ENCODE peak calls at places on chromosome 4, in four cellular contexts. Q is iPS DF 6.9, F is colonic mucosa, S is lower lobe of right lung. R is an unnamed sample.

GRCh38 chr4:89298160-89298559 is 9.4 kb downstream of the GPRIN3 start:
- DNase-seq in Q (no peak), F (peak), S (no peak), R (no peak)

GRCh38 chr4:155599596-155599995 is 67.1 kb upstream of the GUCY1A1 start:
- DNase-seq in Q (no peak), F (no peak), S (no peak), R (no peak)

GRCh38 chr4:46505131-46505530 is 115.2 kb upstream of the GABRA2 start:
- DNase-seq in Q (no peak), F (no peak), S (no peak), R (no peak)

GRCh38 chr4:159178147-159178541 is 75.3 kb downstream of the RAPGEF2 start:
- DNase-seq in Q (no peak), F (no peak), S (no peak), R (no peak)

GRCh38 chr4:8157496-8157895 is 1.1 kb downstream of the ABLIM2 start:
- DNase-seq in Q (no peak), F (no peak), S (no peak), R (peak)

GRCh38 chr4:2793920-2794706 is 1.2 kb downstream of the SH3BP2 start:
- DNase-seq in Q (no peak), F (peak), S (peak), R (no peak)

GRCh38 chr4:70544279-70544870 is 26.0 kb downstream of the AMTN start:
- DNase-seq in Q (peak), F (no peak), S (no peak), R (peak)

GRCh38 chr4:13514722-13515121 is 29.6 kb downstream of the NKX3-2 start:
- DNase-seq in Q (no peak), F (no peak), S (no peak), R (no peak)

GRCh38 chr4:24471623-24472510 is 112.5 kb downstream of the DHX15 start:
- DNase-seq in Q (no peak), F (peak), S (no peak), R (peak)

GRCh38 chr4:142100941-142101340 is 464.6 kb downstream of the IL15 start:
- DNase-seq in Q (no peak), F (no peak), S (no peak), R (no peak)

GRCh38 chr4:39937683-39938268 is 39.9 kb downstream of the PDS5A start:
- DNase-seq in Q (no peak), F (no peak), S (no peak), R (no peak)

GRCh38 chr4:109254845-109255244 is 47.6 kb downstream of the COL25A1 start:
- DNase-seq in Q (no peak), F (no peak), S (no peak), R (no peak)

GRCh38 chr4:82293304-82293703 is 80.5 kb downstream of the HNRNPD start:
- DNase-seq in Q (no peak), F (no peak), S (no peak), R (no peak)

GRCh38 chr4:173346074-173346473 is 11.9 kb upstream of the HMGB2 start:
- DNase-seq in Q (no peak), F (no peak), S (no peak), R (no peak)

GRCh38 chr4:161893566-161893965 is 270.2 kb downstream of the FSTL5 start:
- DNase-seq in Q (no peak), F (no peak), S (no peak), R (no peak)

GRCh38 chr4:46506876-46507275 is 116.9 kb upstream of the GABRA2 start:
- DNase-seq in Q (no peak), F (no peak), S (no peak), R (no peak)

GRCh38 chr4:2059034-2059725 is at the start of gene NAT8L:
- DNase-seq in Q (no peak), F (no peak), S (peak), R (peak)

GRCh38 chr4:7252051-7252450 is 59.7 kb downstream of the SORCS2 start:
- DNase-seq in Q (no peak), F (no peak), S (no peak), R (no peak)

GRCh38 chr4:113052379-113052951 is 3.0 kb downstream of the ANK2 start:
- DNase-seq in Q (no peak), F (no peak), S (no peak), R (no peak)

GRCh38 chr4:108033348-108033747 is 43.7 kb downstream of the HADH start:
- DNase-seq in Q (no peak), F (no peak), S (no peak), R (no peak)

GRCh38 chr4:41061482-41062185 is 152.7 kb downstream of the APBB2 start:
- DNase-seq in Q (no peak), F (no peak), S (no peak), R (no peak)

GRCh38 chr4:54318904-54319303 is 89.8 kb downstream of the PDGFRA start:
- DNase-seq in Q (no peak), F (no peak), S (no peak), R (peak)

GRCh38 chr4:94457692-94458106 is 6.0 kb downstream of the PDLIM5 start:
- DNase-seq in Q (no peak), F (no peak), S (no peak), R (peak)

GRCh38 chr4:145929415-145930178 is 9.0 kb downstream of the ZNF827 start:
- DNase-seq in Q (no peak), F (no peak), S (no peak), R (no peak)

GRCh38 chr4:37502070-37502469 is 184.1 kb downstream of the RELL1 start:
- DNase-seq in Q (no peak), F (no peak), S (peak), R (no peak)

GRCh38 chr4:106301393-106302084 is 14.5 kb downstream of the TBCK start:
- DNase-seq in Q (no peak), F (no peak), S (no peak), R (no peak)

GRCh38 chr4:23966720-23967119 is 76.9 kb upstream of the PPARGC1A start:
- DNase-seq in Q (no peak), F (no peak), S (no peak), R (peak)

GRCh38 chr4:8165374-8165896 is 6.8 kb upstream of the ABLIM2 start:
- DNase-seq in Q (no peak), F (no peak), S (no peak), R (no peak)

GRCh38 chr4:37188100-37188499 is 56.4 kb upstream of the NWD2 start:
- DNase-seq in Q (peak), F (peak), S (no peak), R (peak)

GRCh38 chr4:55510685-55511084 is 36.0 kb downstream of the CLOCK start:
- DNase-seq in Q (no peak), F (no peak), S (no peak), R (no peak)

GRCh38 chr4:33262809-33263208 is 2542.6 kb downstream of the PCDH7 start:
- DNase-seq in Q (no peak), F (no peak), S (no peak), R (no peak)

DNA sequence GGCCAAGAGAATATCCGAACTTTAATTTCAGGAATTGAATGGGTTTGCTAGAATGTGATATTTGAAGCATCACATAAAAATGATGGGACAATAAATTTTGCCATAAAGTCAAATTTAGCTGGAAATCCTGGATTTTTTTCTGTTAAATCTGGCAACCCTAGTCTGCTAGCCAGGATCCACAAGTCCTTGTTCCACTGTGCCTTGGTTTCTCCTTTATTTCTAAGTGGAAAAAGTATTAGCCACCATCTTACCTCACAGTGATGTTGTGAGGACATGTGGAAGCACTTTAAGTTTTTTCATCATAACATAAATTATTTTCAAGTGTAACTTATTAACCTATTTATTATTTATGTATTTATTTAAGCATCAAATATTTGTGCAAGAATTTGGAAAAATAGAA is 2.4 kb downstream of the CXCL8 start:
- DNase-seq in Q (no peak), F (no peak), S (no peak), R (no peak)
- H3K4me3 ChIP-seq in Q (no peak), F (no peak), S (no peak), R (no peak)

GRCh38 chr4:143287571-143287923 is 49.1 kb upstream of the GAB1 start:
- DNase-seq in Q (no peak), F (no peak), S (no peak), R (peak)

GRCh38 chr4:143282170-143282760 is 54.4 kb upstream of the GAB1 start:
- DNase-seq in Q (no peak), F (no peak), S (no peak), R (no peak)

GRCh38 chr4:143286733-143287570 is 49.7 kb upstream of the GAB1 start:
- DNase-seq in Q (no peak), F (no peak), S (no peak), R (no peak)

GRCh38 chr4:143289370-143289769 is 47.3 kb upstream of the GAB1 start:
- DNase-seq in Q (no peak), F (no peak), S (no peak), R (no peak)

DNA sequence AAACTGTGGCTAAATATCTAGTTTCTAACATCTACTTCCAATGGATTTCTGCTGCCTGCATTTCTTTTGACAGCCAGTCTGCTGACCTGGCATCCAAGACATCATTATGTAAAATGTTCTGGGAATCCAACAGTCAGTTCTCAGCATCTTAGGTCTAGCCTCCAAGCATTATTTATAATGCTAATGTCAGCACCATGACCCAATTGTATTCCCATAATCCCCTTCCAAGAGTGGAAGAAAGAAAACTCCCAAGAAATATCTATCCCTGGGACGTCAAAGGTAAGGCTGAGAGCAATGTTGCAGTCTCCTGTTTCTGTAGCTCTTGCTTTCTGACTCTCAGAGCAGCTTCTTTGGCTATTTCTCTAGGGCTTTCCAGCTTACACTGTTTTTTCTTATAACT is 50.6 kb upstream of the GAB1 start:
- DNase-seq in Q (no peak), F (no peak), S (no peak), R (peak)
- H3K4me3 ChIP-seq in Q (no peak), F (no peak), S (no peak), R (no peak)

GRCh38 chr4:76074468-76074867 is at the start of gene ART3:
- DNase-seq in Q (no peak), F (no peak), S (no peak), R (no peak)
- H3K4me3 ChIP-seq in Q (no peak), F (no peak), S (no peak), R (no peak)

GRCh38 chr4:76744253-76744921 is 153.6 kb downstream of the SOWAHB start:
- DNase-seq in Q (no peak), F (no peak), S (no peak), R (no peak)
- H3K4me3 ChIP-seq in Q (no peak), F (no peak), S (no peak), R (no peak)

DNA sequence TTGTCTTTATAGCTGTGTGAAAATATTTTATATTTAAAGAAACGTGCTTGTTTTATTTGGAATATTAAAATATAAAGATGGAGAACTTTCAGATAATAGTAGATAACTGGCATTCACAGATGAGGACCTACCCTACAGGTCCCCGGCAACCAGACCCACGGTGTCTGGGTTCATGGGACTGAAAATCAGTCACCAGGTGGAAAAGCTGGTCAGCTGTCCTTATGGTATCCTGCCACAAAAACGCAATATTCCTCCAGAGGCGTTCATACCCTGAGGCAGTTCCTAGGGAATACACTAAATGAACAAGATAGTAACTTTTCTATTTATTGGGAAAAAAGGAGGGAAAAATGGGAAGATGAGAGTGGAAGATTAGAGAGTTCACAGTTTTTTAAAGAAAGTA is 1.2 kb downstream of the TLR6 start:
- DNase-seq in Q (no peak), F (no peak), S (no peak), R (no peak)
- H3K4me3 ChIP-seq in Q (no peak), F (no peak), S (peak), R (no peak)

DNA sequence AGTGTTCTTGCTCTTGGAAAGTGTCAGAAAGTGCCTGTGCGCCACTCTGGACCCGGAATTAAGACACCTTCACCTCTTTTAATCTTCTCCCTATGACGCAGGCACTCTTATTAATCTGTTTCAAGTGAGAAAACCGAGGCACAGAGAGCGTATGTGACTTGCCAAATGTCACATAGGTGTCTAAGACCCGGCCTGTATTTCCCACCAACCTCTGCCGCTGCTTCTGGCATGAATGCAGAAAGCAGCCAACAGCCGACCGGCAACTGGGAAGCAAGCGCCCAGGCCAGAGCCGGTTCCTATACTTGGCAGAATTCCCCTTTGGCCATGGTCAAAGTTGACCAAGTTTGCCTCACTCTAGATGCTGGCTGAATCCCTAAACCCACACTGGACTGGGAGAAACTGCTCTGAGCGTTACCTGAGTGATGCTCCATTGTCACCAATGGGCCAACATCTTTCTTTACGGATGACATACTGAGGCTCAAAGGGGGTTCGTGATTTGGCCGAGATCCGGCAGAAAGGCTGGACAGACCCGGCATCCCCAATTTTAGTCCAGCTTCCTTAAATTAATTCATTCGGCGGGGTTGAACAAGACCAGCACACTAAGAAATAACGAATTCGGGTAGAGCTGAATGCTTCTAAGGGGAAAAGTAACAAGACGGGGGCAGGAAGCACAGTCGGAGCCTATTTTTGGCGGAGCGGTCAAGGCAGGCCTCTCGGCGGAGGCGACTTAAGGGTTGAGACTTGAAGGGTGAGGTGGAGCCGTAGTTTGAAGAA is 11.2 kb downstream of the MSX1 start:
- DNase-seq in Q (no peak), F (no peak), S (no peak), R (peak)
- H3K4me3 ChIP-seq in Q (no peak), F (no peak), S (no peak), R (peak)

R was measured in H7.